ENCODE peak calls at places on chromosomes 13 and 19, in nine cellular contexts. S is lung; T is endothelial cell; L is activated CD8-positive, alpha-beta T cell treated with anti-CD3 and anti-CD28 coated beads for 36 hours; A is AG09319; K is cardiac fibroblast; Q is glutamatergic neuron; V is AG04449; O is GM13976. X is an unnamed sample.

GRCh38 chr19:54448037-54448773 is 794 bp upstream of the LENG8 start:
- DNase-seq in S (peak), V (no peak), O (no peak), K (peak), Q (peak), L (peak), T (peak), A (no peak), X (no peak)

GRCh38 chr13:48493851-48494250 is 39.0 kb downstream of the RCBTB2 start:
- DNase-seq in O (no peak), V (no peak), T (no peak), L (no peak), A (no peak), K (peak), Q (no peak), S (no peak), X (no peak)

GRCh38 chr13:110880627-110881026 is 34.2 kb downstream of the ANKRD10 start:
- DNase-seq in L (no peak), A (no peak), Q (no peak), T (no peak), S (no peak), K (no peak), V (no peak), O (no peak), X (no peak)

GRCh38 chr19:40305403-40305802 is 20.3 kb upstream of the AKT2 start:
- DNase-seq in V (peak), O (peak), S (peak), K (peak), Q (peak), T (peak), A (peak), L (peak), X (peak)

GRCh38 chr13:106143930-106144709 is 391.3 kb downstream of the EFNB2 start:
- DNase-seq in A (no peak), S (no peak), K (no peak), O (no peak), L (no peak), T (no peak), V (no peak), Q (no peak), X (no peak)

GRCh38 chr13:27965740-27966640 is 3.1 kb downstream of the CDX2 start:
- DNase-seq in T (no peak), L (no peak), S (no peak), V (no peak), K (no peak), O (peak), Q (no peak), A (no peak), X (peak)

GRCh38 chr13:29384466-29384865 is 211.0 kb downstream of the SLC7A1 start:
- DNase-seq in A (no peak), K (peak), O (no peak), L (no peak), S (no peak), T (no peak), V (no peak), Q (peak), X (no peak)

GRCh38 chr19:41896581-41896942 is 13.6 kb downstream of the ARHGEF1 start:
- DNase-seq in S (no peak), L (no peak), V (no peak), T (no peak), O (no peak), K (no peak), A (no peak), Q (no peak), X (no peak)

GRCh38 chr19:55250262-55251036 is 8.4 kb downstream of the PPP6R1 start:
- DNase-seq in S (no peak), V (no peak), T (no peak), K (no peak), O (no peak), Q (no peak), A (no peak), L (no peak), X (no peak)

GRCh38 chr19:7257148-7258041 is 36.8 kb downstream of the INSR start:
- DNase-seq in K (peak), T (no peak), L (no peak), V (no peak), O (no peak), A (no peak), S (peak), Q (no peak), X (no peak)

GRCh38 chr13:93003531-93003930 is 223.1 kb upstream of the GPC6 start:
- DNase-seq in L (no peak), S (no peak), O (no peak), K (no peak), V (no peak), Q (no peak), T (no peak), A (no peak), X (no peak)

GRCh38 chr13:31896427-31896826 is 135.1 kb upstream of the FRY start:
- DNase-seq in Q (peak), O (peak), A (no peak), T (no peak), S (no peak), L (no peak), K (peak), V (peak), X (peak)

GRCh38 chr13:89238496-89238895 is 1567.3 kb downstream of the SLITRK5 start:
- DNase-seq in L (no peak), K (no peak), Q (no peak), S (no peak), O (no peak), V (no peak), T (no peak), A (no peak), X (no peak)

GRCh38 chr13:44142911-44143665 is 230.5 kb upstream of the SERP2 start:
- DNase-seq in S (no peak), O (no peak), K (no peak), V (no peak), T (no peak), L (no peak), A (no peak), Q (no peak), X (no peak)

GRCh38 chr19:39997595-39998216 is 846 bp downstream of the ZNF546 start:
- DNase-seq in V (no peak), O (peak), Q (no peak), T (no peak), L (peak), K (peak), A (no peak), S (no peak), X (no peak)

GRCh38 chr13:66657165-66657895 is 572.8 kb downstream of the PCDH9 start:
- DNase-seq in T (no peak), A (peak), S (peak), V (peak), Q (no peak), L (no peak), O (no peak), K (peak), X (no peak)

GRCh38 chr13:24288870-24289269 is 20.5 kb upstream of the C1QTNF9 start:
- DNase-seq in K (no peak), T (no peak), Q (no peak), S (no peak), A (peak), O (no peak), V (no peak), L (no peak), X (no peak)

GRCh38 chr13:29746167-29746677 is 104.2 kb downstream of the UBL3 start:
- DNase-seq in T (no peak), L (no peak), K (no peak), S (no peak), V (no peak), Q (no peak), O (no peak), A (no peak), X (no peak)

GRCh38 chr19:46221981-46222610 is 7.4 kb upstream of the IGFL1 start:
- DNase-seq in L (no peak), T (no peak), A (no peak), V (no peak), O (no peak), K (peak), Q (no peak), S (peak), X (no peak)

GRCh38 chr19:4295972-4296771 is 6.0 kb downstream of the TMIGD2 start:
- DNase-seq in O (peak), L (no peak), Q (peak), S (no peak), T (no peak), V (no peak), A (no peak), K (peak), X (no peak)

GRCh38 chr13:80235131-80235530 is 105.8 kb downstream of the SPRY2 start:
- DNase-seq in L (no peak), A (no peak), Q (no peak), S (no peak), O (no peak), T (no peak), K (no peak), V (no peak), X (no peak)

GRCh38 chr13:113561417-113562084 is 23.0 kb upstream of the TFDP1 start:
- DNase-seq in O (no peak), S (peak), T (no peak), V (no peak), A (no peak), Q (no peak), L (no peak), K (no peak), X (no peak)

GRCh38 chr13:74927823-74928222 is 554.1 kb downstream of the TBC1D4 start:
- DNase-seq in Q (no peak), V (no peak), O (no peak), T (no peak), L (no peak), A (no peak), S (no peak), K (no peak), X (no peak)

GRCh38 chr13:36163809-36164308 is 32.7 kb upstream of the DCLK1 start:
- DNase-seq in L (no peak), A (peak), V (peak), O (no peak), S (peak), T (no peak), K (peak), Q (peak), X (no peak)

GRCh38 chr13:46596501-46596900 is 43.5 kb downstream of the LRCH1 start:
- DNase-seq in Q (no peak), V (no peak), S (no peak), A (no peak), K (no peak), T (no peak), L (no peak), O (no peak), X (no peak)

GRCh38 chr13:75347925-75348324 is 134.0 kb downstream of the TBC1D4 start:
- DNase-seq in O (no peak), Q (no peak), L (no peak), K (no peak), A (no peak), V (no peak), T (no peak), S (no peak), X (no peak)

GRCh38 chr19:43763473-43763939 is 8.7 kb upstream of the SMG9 start:
- DNase-seq in K (peak), A (no peak), O (no peak), Q (no peak), T (no peak), S (no peak), V (no peak), L (peak), X (no peak)

GRCh38 chr19:4328243-4328990 is 10.2 kb downstream of the STAP2 start:
- DNase-seq in Q (peak), A (peak), V (peak), O (peak), S (peak), L (peak), K (peak), T (peak), X (peak)

GRCh38 chr19:48635966-48636858 is 967 bp downstream of the DBP start:
- DNase-seq in V (no peak), K (no peak), T (no peak), S (no peak), O (no peak), Q (no peak), L (peak), A (no peak), X (no peak)

GRCh38 chr13:106246237-106246636 is 289.2 kb downstream of the EFNB2 start:
- DNase-seq in S (no peak), K (no peak), T (no peak), A (no peak), L (no peak), Q (no peak), V (no peak), O (no peak), X (no peak)

GRCh38 chr19:35901854-35902661 is at the start of gene HCST:
- DNase-seq in T (no peak), K (no peak), S (no peak), A (no peak), L (peak), O (no peak), V (no peak), Q (no peak), X (no peak)

GRCh38 chr13:86765462-86765861 is 905.7 kb upstream of the SLITRK5 start:
- DNase-seq in O (no peak), A (no peak), T (no peak), K (no peak), V (no peak), L (no peak), S (no peak), Q (no peak), X (no peak)

GRCh38 chr13:114047358-114047881 is 73.5 kb upstream of the C13orf46 start:
- DNase-seq in S (no peak), V (no peak), T (no peak), Q (no peak), O (peak), A (no peak), L (no peak), K (no peak), X (peak)

GRCh38 chr19:13850910-13851753 is 25.8 kb upstream of the NANOS3 start:
- DNase-seq in L (peak), T (no peak), S (peak), Q (no peak), K (peak), O (no peak), A (peak), V (no peak), X (no peak)

GRCh38 chr19:15379996-15380647 is 535 bp upstream of the AKAP8 start:
- DNase-seq in K (peak), T (peak), V (no peak), Q (peak), S (peak), O (peak), A (no peak), L (no peak), X (peak)

GRCh38 chr13:79782541-79783216 is 301.7 kb downstream of the NDFIP2 start:
- DNase-seq in V (no peak), Q (peak), K (peak), S (peak), L (no peak), T (peak), A (no peak), O (no peak), X (no peak)

GRCh38 chr13:26786651-26787295 is 26.2 kb upstream of the GPR12 start:
- DNase-seq in A (no peak), Q (no peak), K (no peak), V (no peak), T (no peak), O (no peak), S (no peak), L (no peak), X (no peak)
- TF ChIP-seq CTCF in A (no peak), Q (no peak), K (no peak), V (no peak), T (no peak), O (no peak), S (no peak), L (no peak), X (no peak)

DNA sequence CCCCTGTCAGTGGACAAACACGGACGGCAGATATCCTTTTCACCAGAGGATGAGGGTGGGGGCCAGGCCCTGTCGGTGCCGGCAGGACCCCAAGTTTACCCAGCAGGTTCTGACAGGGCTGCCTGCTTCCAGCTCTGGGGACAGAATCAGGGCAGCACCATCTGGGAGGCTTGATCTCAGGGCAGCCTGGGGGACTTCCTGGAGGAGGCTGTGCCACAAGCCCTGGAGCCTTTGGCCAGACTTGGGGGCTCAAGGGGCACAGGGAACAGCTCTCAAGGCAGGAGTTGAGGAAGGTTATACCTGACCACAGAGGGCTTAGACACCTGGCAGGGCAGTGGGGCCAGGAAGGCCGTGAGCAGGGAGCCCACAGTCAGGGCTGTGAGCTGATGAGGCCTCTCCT is 45.2 kb downstream of the COMP start:
- DNase-seq in T (no peak), V (no peak), K (no peak), O (no peak), Q (no peak), A (no peak), L (no peak), S (no peak), X (no peak)
- TF ChIP-seq CTCF in T (no peak), V (no peak), K (no peak), O (no peak), Q (no peak), A (no peak), L (no peak), S (no peak), X (no peak)

GRCh38 chr19:58388175-58388526 is 1.1 kb downstream of the RPS5 start:
- DNase-seq in L (no peak), A (no peak), K (no peak), O (no peak), Q (no peak), T (no peak), S (no peak), V (no peak), X (no peak)
- TF ChIP-seq CTCF in L (no peak), A (no peak), K (no peak), O (no peak), Q (no peak), T (no peak), S (no peak), V (no peak), X (no peak)

DNA sequence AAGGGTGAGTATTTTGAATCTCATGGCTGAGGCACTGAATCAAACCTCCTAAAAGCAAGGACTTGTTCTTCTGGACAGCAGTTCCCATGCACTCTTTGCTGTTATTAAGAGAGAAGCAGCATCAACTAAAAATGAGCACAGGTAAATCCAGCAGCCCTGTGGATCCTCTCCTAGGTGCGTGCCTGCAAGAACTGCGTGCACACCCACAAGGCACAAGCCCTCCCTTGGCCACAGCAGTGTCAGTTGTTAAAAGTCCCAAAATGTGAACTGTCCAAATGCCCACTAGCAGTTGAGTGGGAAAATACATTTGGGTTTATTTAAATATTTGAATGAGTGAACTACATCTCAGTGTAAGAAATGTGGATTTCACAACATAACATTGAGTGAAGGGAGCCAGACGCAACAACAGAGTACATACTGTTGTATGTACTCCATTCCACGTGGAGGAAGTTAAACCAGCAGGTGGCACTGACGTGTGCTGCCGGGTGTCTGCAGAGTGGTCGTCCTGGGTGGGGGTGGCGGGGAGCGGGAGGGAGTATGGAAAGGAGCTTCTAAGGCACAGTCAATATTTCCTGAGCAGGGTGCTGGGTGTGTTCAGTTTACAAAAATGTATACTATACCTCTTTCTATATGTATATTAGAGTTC is 266.4 kb downstream of the NALCN start:
- DNase-seq in O (no peak), S (no peak), L (peak), T (peak), V (no peak), A (peak), K (peak), Q (peak), X (no peak)
- TF ChIP-seq CTCF in O (no peak), S (no peak), L (no peak), T (no peak), V (peak), A (peak), K (peak), Q (peak), X (no peak)

DNA sequence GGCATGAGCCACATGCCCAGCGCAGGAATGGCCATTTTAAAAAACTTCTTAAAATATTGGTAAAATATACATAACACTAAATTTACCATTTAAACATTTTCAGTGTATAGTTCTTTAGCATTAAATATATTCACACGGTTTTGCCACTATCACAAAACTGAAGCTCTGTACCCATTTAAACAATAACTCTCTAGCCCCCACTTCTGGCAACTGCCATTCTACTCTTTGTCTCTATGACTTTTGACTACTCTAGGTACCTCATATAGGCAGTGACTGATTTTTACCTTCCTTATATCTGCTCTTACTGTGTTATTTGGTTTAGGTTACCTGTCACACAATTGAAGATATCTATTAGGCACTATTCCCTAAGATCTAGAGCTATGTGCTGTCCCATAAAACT is 2.3 kb upstream of the KBTBD7 start:
- DNase-seq in V (no peak), L (peak), A (no peak), K (peak), Q (no peak), S (no peak), T (no peak), O (no peak), X (no peak)
- TF ChIP-seq CTCF in V (peak), L (no peak), A (no peak), K (peak), Q (no peak), S (no peak), T (no peak), O (no peak), X (peak)

DNA sequence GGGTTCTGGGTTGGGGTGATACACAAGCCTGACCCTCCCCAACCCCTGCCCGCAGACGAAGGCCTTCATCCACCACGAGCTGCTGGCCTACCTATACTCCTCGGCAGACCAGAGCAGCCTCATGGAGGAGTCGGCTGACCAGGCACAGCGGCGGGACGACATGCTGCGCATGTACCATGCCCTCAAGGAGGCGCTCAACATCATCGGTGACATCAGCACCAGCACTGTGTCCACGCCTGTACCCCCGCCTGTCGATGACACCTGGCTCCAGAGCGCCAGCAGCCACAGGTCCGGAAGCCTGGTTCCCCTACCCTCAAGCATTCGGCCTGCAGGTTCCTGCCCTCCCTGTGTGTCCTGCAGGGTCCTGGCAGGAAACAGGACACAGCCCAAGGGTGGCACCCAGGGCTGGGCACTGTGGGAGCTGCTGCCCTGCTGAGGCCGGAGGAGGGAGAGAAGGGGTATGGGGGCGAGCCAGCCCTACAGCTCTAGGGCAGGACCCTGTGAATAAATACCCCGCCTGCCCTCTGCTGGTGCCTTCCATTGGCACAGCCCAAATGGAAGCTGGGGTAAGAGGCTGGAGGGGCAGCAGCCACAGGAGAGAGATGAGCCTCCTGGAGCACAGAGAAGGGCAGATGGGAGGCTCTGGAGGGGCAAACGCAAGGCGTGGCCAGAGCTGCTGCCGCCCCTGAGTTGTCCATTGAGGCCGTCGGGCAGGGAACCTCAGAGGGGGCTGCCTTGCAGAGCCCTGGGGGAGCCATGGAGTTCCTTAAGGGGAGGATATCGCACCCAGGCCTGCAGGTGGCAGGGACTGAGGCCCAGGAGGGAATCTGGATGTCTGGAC is 6.8 kb downstream of the TMED1 start:
- DNase-seq in S (no peak), O (no peak), K (no peak), L (peak), A (no peak), Q (no peak), T (no peak), V (no peak), X (no peak)
- TF ChIP-seq CTCF in S (no peak), O (no peak), K (peak), L (peak), A (no peak), Q (no peak), T (no peak), V (no peak), X (peak)

X was measured in GM10248.